ENCODE peak calls at places on chromosomes 1 and 21, in five cellular contexts. L, P, V, J and E are unnamed samples.
A peak's percentile ranks its signal among the peaks of the same experiment; 100 is the strongest.

GRCh38 chr1:31961536-31961935 is 23.4 kb upstream of the PTP4A2 start:
- DNase-seq in L (no peak), V (no peak), P (no peak), J (no peak), E (no peak)

GRCh38 chr21:44354775-44355771 is 1.7 kb downstream of the TRPM2 start:
- DNase-seq in J (no peak), V (no peak), P (no peak), L (no peak), E (no peak)

GRCh38 chr1:228938248-228938891 is 203.1 kb downstream of the RHOU start:
- DNase-seq in V (no peak), L (peak; percentile 11), J (no peak), P (no peak), E (no peak)

GRCh38 chr1:76122260-76122659 is 47.7 kb downstream of the ST6GALNAC3 start:
- DNase-seq in L (no peak), J (no peak), V (no peak), P (no peak), E (no peak)

GRCh38 chr1:162398999-162399580 is 12.8 kb downstream of the SH2D1B start:
- DNase-seq in V (no peak), L (no peak), J (no peak), P (no peak), E (no peak)

GRCh38 chr1:18901952-18902522 is 318 bp downstream of the ALDH4A1 start:
- DNase-seq in J (peak; percentile 38), L (no peak), V (peak; percentile 31), P (no peak), E (peak; percentile 45)

GRCh38 chr1:89757532-89757931 is 63.3 kb upstream of the LRRC8D start:
- DNase-seq in V (peak; percentile 15), P (no peak), J (peak; percentile 17), L (no peak), E (no peak)

GRCh38 chr1:26998319-26999300 is 5.1 kb downstream of the TRNP1 start:
- DNase-seq in L (no peak), V (no peak), P (no peak), J (peak; percentile 68), E (no peak)

GRCh38 chr1:61644303-61644702 is 80.6 kb downstream of the TM2D1 start:
- DNase-seq in J (no peak), V (no peak), L (no peak), P (no peak), E (no peak)

GRCh38 chr21:43585924-43586411 is 73.3 kb downstream of the HSF2BP start:
- DNase-seq in J (peak; percentile 100), L (no peak), V (no peak), P (peak; percentile 95), E (peak; percentile 89)

GRCh38 chr1:157170677-157171515 is 32.7 kb upstream of the ETV3 start:
- DNase-seq in L (peak; percentile 11), P (no peak), J (peak; percentile 40), V (peak; percentile 76), E (peak; percentile 39)

GRCh38 chr1:94827434-94827833 is 7.3 kb downstream of the SLC44A3 start:
- DNase-seq in V (no peak), P (no peak), L (no peak), J (no peak), E (no peak)

GRCh38 chr1:11198851-11199628 is 9.9 kb downstream of the ANGPTL7 start:
- DNase-seq in J (no peak), L (no peak), P (no peak), V (no peak), E (no peak)

GRCh38 chr1:67561704-67562113 is 123.3 kb upstream of the GADD45A start:
- DNase-seq in P (peak; percentile 69), L (peak; percentile 66), J (peak; percentile 89), V (peak; percentile 99), E (peak; percentile 78)

GRCh38 chr1:203839081-203839480 is 22.3 kb upstream of the SNRPE start:
- DNase-seq in L (no peak), V (no peak), J (peak; percentile 59), P (peak; percentile 78), E (no peak)

GRCh38 chr1:175354080-175354479 is 161.5 kb upstream of the KIAA0040 start:
- DNase-seq in P (no peak), V (no peak), L (no peak), J (no peak), E (no peak)

GRCh38 chr21:31597683-31598082 is 61.8 kb upstream of the SOD1 start:
- DNase-seq in L (no peak), J (no peak), P (no peak), V (no peak), E (no peak)

GRCh38 chr1:110309139-110309538 is 30.0 kb upstream of the RBM15 start:
- DNase-seq in L (no peak), J (peak; percentile 55), V (no peak), P (no peak), E (peak; percentile 51)

GRCh38 chr1:53551428-53551995 is 92.3 kb downstream of the DMRTB1 start:
- DNase-seq in P (no peak), J (no peak), L (no peak), V (no peak), E (no peak)

GRCh38 chr1:97668945-97669344 is 251.9 kb downstream of the DPYD start:
- DNase-seq in V (no peak), L (no peak), P (no peak), J (peak; percentile 41), E (peak; percentile 54)

GRCh38 chr1:175197536-175197935 is 5.0 kb upstream of the KIAA0040 start:
- DNase-seq in L (no peak), P (no peak), J (peak; percentile 82), V (no peak), E (no peak)

GRCh38 chr1:202160377-202160940 is at the start of gene PTPN7:
- DNase-seq in V (peak; percentile 70), J (no peak), P (no peak), L (no peak), E (no peak)

GRCh38 chr1:167344605-167345385 is 124.1 kb downstream of the POU2F1 start:
- DNase-seq in V (no peak), L (no peak), J (no peak), P (no peak), E (no peak)

GRCh38 chr1:111406325-111406768 is 21.2 kb downstream of the OVGP1 start:
- DNase-seq in J (peak; percentile 11), P (no peak), L (peak; percentile 86), V (peak; percentile 14), E (no peak)

GRCh38 chr1:106608836-106609235 is 447.6 kb upstream of the PRMT6 start:
- DNase-seq in V (no peak), P (no peak), J (no peak), L (no peak), E (peak; percentile 25)

GRCh38 chr1:215875236-215875635 is 308.1 kb downstream of the KCTD3 start:
- DNase-seq in L (no peak), J (no peak), P (no peak), V (no peak), E (no peak)

GRCh38 chr1:160541622-160542302 is 18.7 kb upstream of the SLAMF6 start:
- DNase-seq in V (no peak), L (no peak), J (peak; percentile 2), P (no peak), E (no peak)

GRCh38 chr21:38434913-38435533 is 63.3 kb downstream of the ERG start:
- DNase-seq in P (no peak), L (no peak), V (no peak), J (peak; percentile 69), E (peak; percentile 71)

GRCh38 chr1:115299266-115299665 is 38.8 kb downstream of the NGF start:
- DNase-seq in P (no peak), V (no peak), L (no peak), J (peak; percentile 50), E (no peak)